ENCODE peak calls at places on chromosomes 3 and 15, in four cellular contexts. T is Peyer's patch, A is tibial nerve, H is HepG2. M is an unnamed sample. For H3K4me1, the result is how much of the 10 kb centered on the place peaks cover.

GRCh38 chr3:122800031-122800430 is 5.2 kb downstream of the SLC49A4 start:
- DNase-seq in T (no peak), A (no peak), H (no peak), M (no peak)

GRCh38 chr3:23480324-23480704 is 277.2 kb downstream of the UBE2E2 start:
- DNase-seq in T (no peak), A (no peak), H (no peak), M (no peak)

GRCh38 chr3:87088984-87089841 is 98.3 kb upstream of the VGLL3 start:
- DNase-seq in T (peak), A (peak), H (no peak), M (no peak)

GRCh38 chr15:37880835-37881153 is 53.6 kb upstream of the TMCO5A start:
- DNase-seq in T (no peak), A (no peak), H (no peak), M (no peak)

GRCh38 chr15:97759363-97759762 is 201.1 kb upstream of the ARRDC4 start:
- DNase-seq in T (no peak), A (no peak), H (no peak), M (no peak)

GRCh38 chr3:5423076-5423475 is 235.6 kb downstream of the EDEM1 start:
- DNase-seq in T (no peak), A (peak), H (no peak), M (no peak)

GRCh38 chr15:67955256-67955655 is 98.9 kb upstream of the PIAS1 start:
- DNase-seq in T (no peak), A (no peak), H (no peak), M (no peak)

GRCh38 chr3:78908236-78908635 is 859.6 kb downstream of the ROBO1 start:
- DNase-seq in T (no peak), A (no peak), H (no peak), M (no peak)

GRCh38 chr3:107308716-107309115 is 68.5 kb upstream of the CCDC54 start:
- DNase-seq in T (no peak), A (no peak), H (no peak), M (no peak)

GRCh38 chr3:52615178-52615577 is 70.5 kb downstream of the PBRM1 start:
- DNase-seq in T (no peak), A (no peak), H (no peak), M (no peak)

GRCh38 chr15:92166029-92166428 is 227.7 kb upstream of the ST8SIA2 start:
- DNase-seq in T (no peak), A (no peak), H (no peak), M (no peak)

GRCh38 chr3:185667574-185667973 is 81.5 kb downstream of the SENP2 start:
- DNase-seq in T (no peak), A (no peak), H (no peak), M (no peak)

GRCh38 chr15:100115711-100116090 is 226.1 kb downstream of the ADAMTS17 start:
- DNase-seq in T (no peak), A (peak), H (no peak), M (no peak)

GRCh38 chr3:41662288-41662687 is 299.6 kb downstream of the ULK4 start:
- DNase-seq in T (no peak), A (no peak), H (no peak), M (no peak)

GRCh38 chr15:29403778-29404177 is 134.2 kb upstream of the NSMCE3 start:
- DNase-seq in T (no peak), A (no peak), H (peak), M (no peak)

GRCh38 chr3:178275793-178276192 is 260.4 kb upstream of the KCNMB2 start:
- DNase-seq in T (no peak), A (no peak), H (no peak), M (no peak)

GRCh38 chr3:175149675-175150074 is 290.5 kb downstream of the NAALADL2 start:
- DNase-seq in T (no peak), A (no peak), H (peak), M (no peak)

GRCh38 chr15:82952156-82953081 is at the start of gene HOMER2:
- DNase-seq in T (no peak), A (no peak), H (peak), M (no peak)

GRCh38 chr3:66561374-66561773 is 60.6 kb upstream of the LRIG1 start:
- DNase-seq in T (no peak), A (no peak), H (no peak), M (no peak)

GRCh38 chr15:42503822-42504221 is 8.4 kb downstream of the SNAP23 start:
- DNase-seq in T (no peak), A (no peak), H (no peak), M (no peak)
- H3K4me1 ChIP-seq in T (under half), A (under half), H (under half), M (under half)

GRCh38 chr3:16547958-16548357 is 34.5 kb upstream of the RFTN1 start:
- DNase-seq in T (no peak), A (no peak), H (no peak), M (no peak)
- H3K4me1 ChIP-seq in T (under half), A (under half), H (under half), M (under half)

GRCh38 chr15:78070049-78070698 is 7.3 kb downstream of the TBC1D2B start:
- DNase-seq in T (no peak), A (no peak), H (no peak), M (no peak)

GRCh38 chr15:78069630-78070029 is 7.9 kb downstream of the TBC1D2B start:
- DNase-seq in T (no peak), A (no peak), H (no peak), M (no peak)

GRCh38 chr15:78071378-78071777 is 6.1 kb downstream of the TBC1D2B start:
- DNase-seq in T (no peak), A (no peak), H (no peak), M (no peak)

GRCh38 chr15:78067328-78068241 is 9.9 kb downstream of the TBC1D2B start:
- DNase-seq in T (no peak), A (peak), H (no peak), M (no peak)

DNA sequence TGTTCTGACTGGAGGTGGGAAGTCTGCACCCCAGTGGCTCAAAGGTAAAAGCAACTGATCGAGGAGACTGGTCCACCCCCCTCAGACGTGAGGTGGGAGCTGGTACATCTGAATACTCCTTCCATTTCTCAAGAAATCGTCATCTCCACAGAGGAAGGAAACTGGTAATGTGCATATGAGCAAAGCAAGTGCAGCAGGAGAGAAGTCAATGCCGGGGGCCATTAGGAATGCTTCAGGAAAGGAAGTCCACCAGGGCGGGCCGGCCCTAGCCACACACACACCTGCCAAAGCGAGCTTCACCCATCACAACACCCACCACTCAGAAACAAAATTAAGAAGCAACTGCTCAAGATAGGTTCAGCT is 8.5 kb downstream of the TBC1D2B start:
- DNase-seq in T (no peak), A (no peak), H (no peak), M (no peak)
- H3K4me1 ChIP-seq in T (under half), A (half or more), H (half or more), M (half or more)

DNA sequence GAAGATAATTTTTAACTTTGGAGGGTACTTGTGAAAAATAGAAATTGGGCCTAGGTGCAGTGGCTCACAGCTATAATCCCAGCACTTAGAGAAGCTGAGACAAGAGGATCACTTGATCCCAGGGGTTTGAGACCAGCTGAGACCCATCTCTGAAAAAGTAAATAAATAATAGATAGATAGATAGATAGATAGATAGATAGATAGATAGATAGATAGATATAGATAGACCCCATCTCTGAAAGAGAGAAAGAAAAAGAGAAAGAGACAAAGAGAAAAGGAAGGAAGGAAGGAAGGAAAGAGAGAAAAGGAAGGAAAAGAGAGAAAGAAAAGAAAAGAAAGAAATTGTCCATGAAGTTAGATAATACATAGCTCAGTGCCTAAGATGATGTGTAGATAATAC is 35.5 kb downstream of the MRPS25 start:
- DNase-seq in T (no peak), A (no peak), H (no peak), M (no peak)
- H3K4me1 ChIP-seq in T (under half), A (under half), H (under half), M (under half)

DNA sequence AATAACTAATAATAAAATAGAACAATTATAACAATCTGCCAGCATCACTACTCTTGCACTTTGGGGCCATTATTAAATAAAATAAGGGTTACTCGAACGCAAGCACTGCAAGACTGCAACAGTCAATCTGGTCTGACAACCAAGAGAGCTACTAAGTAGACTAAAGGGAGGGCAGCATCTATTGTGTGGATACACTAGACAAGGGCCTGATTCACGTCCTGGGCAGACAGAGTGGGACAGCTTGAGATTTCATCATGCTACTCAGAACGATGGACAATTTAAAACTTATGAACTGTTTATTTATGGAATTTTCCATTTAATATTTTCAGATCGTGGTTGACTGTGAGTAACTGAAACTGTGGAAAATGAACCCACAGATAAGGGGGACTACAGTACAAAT is 39.5 kb downstream of the TNIK start:
- DNase-seq in T (no peak), A (no peak), H (no peak), M (no peak)
- H3K4me1 ChIP-seq in T (under half), A (under half), H (under half), M (under half)

GRCh38 chr3:129593595-129594339 is 12.7 kb downstream of the PLXND1 start:
- DNase-seq in T (no peak), A (no peak), H (peak), M (peak)
- H3K4me1 ChIP-seq in T (under half), A (half or more), H (half or more), M (under half)

DNA sequence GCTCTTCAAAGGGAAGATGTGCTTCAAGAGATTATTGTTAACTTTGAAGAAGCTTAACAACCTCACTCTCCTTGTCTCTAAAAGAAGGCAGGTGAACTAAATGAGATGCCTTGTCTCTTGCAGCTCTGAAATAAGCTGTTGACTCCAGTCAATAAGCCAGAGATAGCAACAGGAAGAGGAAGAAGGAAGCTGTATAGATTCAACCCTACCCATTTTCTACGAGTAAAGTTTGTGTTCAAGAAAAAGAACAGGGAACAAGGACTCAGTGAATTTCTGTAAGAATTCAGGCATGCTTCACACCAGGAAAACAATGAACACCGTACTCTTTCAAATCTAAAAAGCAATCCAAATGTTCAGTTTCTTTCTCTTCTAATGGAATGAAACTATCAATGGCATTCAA is 503.5 kb downstream of the MAGI1 start:
- DNase-seq in T (no peak), A (no peak), H (no peak), M (no peak)
- H3K4me1 ChIP-seq in T (under half), A (under half), H (under half), M (under half)

GRCh38 chr3:15309662-15310335 is 22.6 kb downstream of the SH3BP5 start:
- DNase-seq in T (no peak), A (no peak), H (no peak), M (no peak)
- H3K4me1 ChIP-seq in T (under half), A (half or more), H (under half), M (half or more)

GRCh38 chr3:184333700-184334099 is 3.7 kb upstream of the FAM131A start:
- DNase-seq in T (no peak), A (no peak), H (no peak), M (no peak)
- H3K4me1 ChIP-seq in T (under half), A (under half), H (under half), M (under half)

GRCh38 chr15:65787260-65787659 is 4.8 kb downstream of the DENND4A start:
- DNase-seq in T (no peak), A (no peak), H (no peak), M (no peak)

GRCh38 chr15:65791335-65792129 is 561 bp downstream of the DENND4A start:
- DNase-seq in T (no peak), A (peak), H (peak), M (peak)

GRCh38 chr15:65789105-65789504 is 3.0 kb downstream of the DENND4A start:
- DNase-seq in T (no peak), A (no peak), H (no peak), M (no peak)

GRCh38 chr15:65790692-65791334 is 1.3 kb downstream of the DENND4A start:
- DNase-seq in T (no peak), A (no peak), H (no peak), M (no peak)

DNA sequence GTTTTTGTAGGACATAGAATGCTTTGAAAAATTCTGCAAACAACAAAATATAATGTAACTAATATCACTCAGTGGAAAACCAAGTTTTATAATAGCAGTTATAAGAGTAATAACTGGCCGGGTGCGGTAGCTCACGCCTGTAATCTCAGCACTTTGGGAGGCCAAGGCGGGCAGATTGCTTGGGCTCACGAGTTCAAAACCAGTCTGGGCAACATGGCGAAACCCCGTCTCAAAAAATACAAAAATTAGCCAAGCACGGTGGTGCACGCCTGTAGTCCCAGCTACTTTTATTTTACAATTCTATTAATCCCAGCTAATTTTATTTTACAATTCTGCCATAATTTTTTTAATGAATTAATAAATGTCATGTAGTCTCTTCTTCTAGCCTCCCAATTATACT is 2.3 kb downstream of the DENND4A start:
- DNase-seq in T (no peak), A (no peak), H (no peak), M (no peak)
- H3K4me1 ChIP-seq in T (under half), A (under half), H (half or more), M (under half)